ENCODE peak calls at places on chromosomes 6 and 20, in five cellular contexts. O is aorta, T is endodermal cell, W is prostate gland, X is astrocyte of the spinal cord. N is an unnamed sample.

GRCh38 chr20:37932919-37933318 is 30.0 kb downstream of the VSTM2L start:
- DNase-seq in O (no peak), X (no peak), W (no peak), T (no peak), N (no peak)

GRCh38 chr6:131443514-131443913 is 129.5 kb upstream of the ARG1 start:
- DNase-seq in W (no peak), O (no peak), X (no peak), T (no peak), N (no peak)

GRCh38 chr6:168525114-168525513 is 84.1 kb downstream of the SMOC2 start:
- DNase-seq in T (peak), X (no peak), O (no peak), W (no peak), N (no peak)

GRCh38 chr6:47248446-47248845 is 61.3 kb downstream of the TNFRSF21 start:
- DNase-seq in X (no peak), W (no peak), T (no peak), O (no peak), N (no peak)

GRCh38 chr20:48685300-48685699 is 142.5 kb downstream of the PREX1 start:
- DNase-seq in X (no peak), O (peak), W (no peak), T (no peak), N (no peak)

GRCh38 chr20:31678389-31679356 is 41.0 kb downstream of the COX4I2 start:
- DNase-seq in T (peak), W (no peak), O (no peak), X (no peak), N (no peak)

GRCh38 chr6:97240222-97240621 is 42.8 kb downstream of the MMS22L start:
- DNase-seq in T (no peak), W (no peak), O (no peak), X (peak), N (no peak)

GRCh38 chr6:158006331-158006730 is 24.7 kb downstream of the SYNJ2 start:
- DNase-seq in O (peak), W (no peak), T (no peak), X (no peak), N (no peak)

GRCh38 chr6:169101981-169102380 is 151.7 kb downstream of the THBS2 start:
- DNase-seq in O (no peak), T (no peak), X (no peak), W (no peak), N (no peak)

GRCh38 chr6:154197176-154197850 is 158.3 kb downstream of the OPRM1 start:
- DNase-seq in W (no peak), X (peak), T (no peak), O (no peak), N (peak)

GRCh38 chr6:15994814-15995459 is 133.9 kb upstream of the MYLIP start:
- DNase-seq in O (no peak), X (no peak), T (no peak), W (no peak), N (no peak)

GRCh38 chr20:50844430-50845100 is 49.7 kb downstream of the BCAS4 start:
- DNase-seq in T (no peak), W (peak), O (peak), X (peak), N (peak)

GRCh38 chr6:143941852-143942627 is 66.0 kb downstream of the PLAGL1 start:
- DNase-seq in T (peak), O (peak), X (peak), W (peak), N (no peak)

GRCh38 chr6:79031821-79032590 is 46.0 kb downstream of the PHIP start:
- DNase-seq in X (peak), W (no peak), T (no peak), O (no peak), N (no peak)

GRCh38 chr6:133833905-133834304 is 55.0 kb upstream of the TCF21 start:
- DNase-seq in X (no peak), W (no peak), T (no peak), O (no peak), N (no peak)

GRCh38 chr6:147507162-147508072 is 1.1 kb upstream of the SAMD5 start:
- DNase-seq in X (peak), T (peak), W (no peak), O (peak), N (no peak)

GRCh38 chr6:49980898-49981297 is 11.5 kb upstream of the DEFB113 start:
- DNase-seq in O (no peak), W (no peak), T (no peak), X (no peak), N (peak)

GRCh38 chr20:6956574-6956973 is 189.1 kb downstream of the BMP2 start:
- DNase-seq in X (peak), T (no peak), O (no peak), W (no peak), N (no peak)

GRCh38 chr6:165055231-165055630 is 254.2 kb downstream of the C6orf118 start:
- DNase-seq in X (peak), T (peak), O (no peak), W (no peak), N (no peak)

GRCh38 chr6:25070547-25071366 is 135.0 kb upstream of the RIPOR2 start:
- DNase-seq in T (peak), O (peak), X (peak), W (peak), N (no peak)

GRCh38 chr6:37021356-37022129 is 16.1 kb downstream of the FGD2 start:
- DNase-seq in O (no peak), T (peak), X (peak), W (no peak), N (peak)

GRCh38 chr6:170480045-170480714 is 72.9 kb downstream of the PSMB1 start:
- DNase-seq in O (no peak), X (peak), W (no peak), T (peak), N (no peak)

GRCh38 chr20:53578492-53579222 is 15.0 kb downstream of the ZNF217 start:
- DNase-seq in X (peak), O (no peak), W (peak), T (peak), N (peak)

GRCh38 chr20:45100563-45101245 is at the start of gene KCNS1:
- DNase-seq in T (peak), W (no peak), X (peak), O (no peak), N (no peak)

GRCh38 chr6:101779051-101779844 is 385.7 kb downstream of the GRIK2 start:
- DNase-seq in X (no peak), T (no peak), W (no peak), O (no peak), N (no peak)

GRCh38 chr20:63044204-63044600 is 37.4 kb upstream of the BHLHE23 start:
- DNase-seq in T (no peak), X (no peak), O (peak), W (no peak), N (no peak)

GRCh38 chr20:46801003-46801702 is 91.7 kb downstream of the SLC2A10 start:
- DNase-seq in T (no peak), X (no peak), O (no peak), W (no peak), N (no peak)

GRCh38 chr6:160041608-160042007 is 72.7 kb downstream of the IGF2R start:
- DNase-seq in W (peak), O (peak), X (peak), T (peak), N (peak)

GRCh38 chr6:143370972-143371371 is 79.5 kb downstream of the ADAT2 start:
- DNase-seq in T (no peak), W (no peak), X (no peak), O (no peak), N (no peak)

GRCh38 chr6:108739496-108740330 is 108.5 kb upstream of the ARMC2 start:
- DNase-seq in X (peak), O (no peak), W (peak), T (peak), N (no peak)

DNA sequence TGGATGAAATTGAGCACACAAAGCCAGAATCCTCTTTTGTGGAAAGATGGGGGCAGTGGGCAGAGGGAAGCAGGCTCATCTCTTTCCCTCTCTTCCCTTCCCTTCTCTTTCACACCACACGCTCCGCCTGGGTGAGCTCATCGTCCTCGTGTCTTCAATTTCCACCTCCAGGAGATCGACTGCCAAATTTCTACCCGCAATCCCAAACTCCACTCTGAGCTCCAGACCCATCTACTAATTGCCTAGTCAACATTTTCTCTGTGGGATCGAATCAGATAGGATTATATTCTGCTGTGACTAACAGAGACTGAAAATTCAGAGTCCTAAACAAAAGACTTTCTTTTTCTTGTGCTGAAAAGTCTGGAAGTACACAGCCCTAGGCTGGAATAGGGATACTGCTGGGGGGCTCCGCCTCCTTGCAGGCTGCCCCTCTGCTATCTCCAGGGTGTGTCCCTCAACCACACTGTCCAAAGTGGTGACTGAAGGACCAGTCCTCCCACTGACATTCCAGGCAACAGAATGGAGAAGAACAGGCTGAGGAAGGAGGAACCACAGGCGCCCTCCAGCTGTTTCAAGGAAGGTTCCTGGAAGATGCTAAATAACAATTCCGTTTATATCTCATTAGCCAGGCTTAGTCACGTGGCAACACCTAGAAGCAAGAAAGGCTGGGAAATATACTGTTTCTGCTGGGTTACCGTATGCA is 5.0 kb upstream of the HSPA12B start:
- DNase-seq in X (no peak), W (no peak), T (peak), O (no peak), N (no peak)
- H3K4me3 ChIP-seq in X (no peak), W (no peak), T (no peak), O (no peak), N (no peak)

GRCh38 chr20:10217517-10218410 is 866 bp upstream of the SNAP25 start:
- DNase-seq in X (peak), T (peak), W (peak), O (peak), N (peak)
- H3K4me3 ChIP-seq in X (peak), T (peak), W (peak), O (peak), N (peak)

GRCh38 chr6:111792914-111793700 is 80.1 kb downstream of the FYN start:
- DNase-seq in X (no peak), O (no peak), T (no peak), W (no peak), N (no peak)

GRCh38 chr6:111789593-111789992 is 83.7 kb downstream of the FYN start:
- DNase-seq in T (no peak), W (no peak), O (peak), X (no peak), N (peak)

GRCh38 chr6:111793711-111794111 is 79.5 kb downstream of the FYN start:
- DNase-seq in X (no peak), T (no peak), O (no peak), W (no peak), N (no peak)

GRCh38 chr6:111792241-111792640 is 81.0 kb downstream of the FYN start:
- DNase-seq in X (no peak), W (no peak), T (no peak), O (no peak), N (no peak)

DNA sequence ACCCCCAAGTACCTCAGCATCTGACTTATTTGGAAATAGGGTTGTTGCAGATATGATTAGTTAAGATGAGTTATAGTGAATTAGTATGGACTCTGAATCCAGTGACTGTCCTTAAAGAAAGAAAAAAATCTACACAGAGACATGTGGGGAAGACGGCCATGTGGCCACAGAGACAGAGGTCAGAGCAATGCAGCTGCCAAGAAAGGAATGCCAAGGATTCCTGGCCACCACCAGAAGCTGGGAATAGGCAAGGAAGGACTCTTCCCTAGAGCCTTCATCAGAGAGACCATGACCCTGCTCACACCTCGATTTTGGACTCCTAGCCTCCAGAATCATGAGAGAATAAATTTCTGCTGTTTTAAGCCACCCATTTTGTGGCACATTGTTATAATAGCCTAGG is 81.8 kb downstream of the FYN start:
- DNase-seq in X (no peak), O (no peak), W (no peak), T (no peak), N (no peak)
- H3K4me3 ChIP-seq in X (no peak), O (no peak), W (no peak), T (no peak), N (no peak)

GRCh38 chr6:116586276-116586675 is 15.0 kb downstream of the RWDD1 start:
- DNase-seq in X (no peak), T (no peak), O (no peak), W (no peak), N (no peak)

GRCh38 chr6:116586738-116587137 is 15.4 kb downstream of the RWDD1 start:
- DNase-seq in X (no peak), T (no peak), W (no peak), O (no peak), N (no peak)
- H3K4me3 ChIP-seq in X (no peak), T (no peak), W (no peak), O (no peak), N (no peak)

GRCh38 chr6:41474213-41474933 is 71.8 kb upstream of the FOXP4 start:
- DNase-seq in T (no peak), O (no peak), W (no peak), X (no peak), N (no peak)

GRCh38 chr6:41475737-41476357 is 70.3 kb upstream of the FOXP4 start:
- DNase-seq in T (no peak), W (no peak), X (no peak), O (no peak), N (no peak)

GRCh38 chr6:41477572-41477971 is 68.6 kb upstream of the FOXP4 start:
- DNase-seq in T (peak), X (no peak), O (no peak), W (no peak), N (no peak)

GRCh38 chr6:41475164-41475563 is 71.0 kb upstream of the FOXP4 start:
- DNase-seq in W (no peak), T (no peak), X (no peak), O (no peak), N (no peak)

DNA sequence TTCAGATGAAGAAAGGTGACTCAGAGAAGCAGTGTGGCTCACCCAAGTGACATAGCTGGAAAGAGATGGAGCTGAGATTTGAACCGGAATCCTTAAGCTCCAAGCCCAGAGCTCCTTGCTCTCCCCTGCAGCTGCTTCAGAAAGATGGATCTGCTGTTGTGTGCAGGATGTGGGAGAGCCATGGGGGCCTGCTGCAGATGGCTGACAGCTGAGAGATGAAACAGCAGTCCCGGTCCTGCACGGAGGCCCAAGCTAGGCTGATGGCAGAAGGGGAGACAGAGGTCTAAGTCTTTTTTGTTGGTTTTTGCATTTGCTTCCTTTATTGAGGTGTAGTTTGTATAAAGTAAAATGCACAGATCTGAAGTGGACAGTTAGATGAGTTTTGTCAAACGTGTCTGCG is 69.8 kb upstream of the FOXP4 start:
- DNase-seq in O (no peak), T (no peak), W (no peak), X (no peak), N (no peak)
- H3K4me3 ChIP-seq in O (no peak), T (no peak), W (no peak), X (no peak), N (no peak)

GRCh38 chr6:166952567-166953464 is 3.5 kb downstream of the RNASET2 start:
- DNase-seq in X (no peak), W (no peak), T (peak), O (no peak), N (no peak)
- H3K4me3 ChIP-seq in X (no peak), W (no peak), T (no peak), O (no peak), N (no peak)